ENCODE peak calls at places on chromosome 12, in six cellular contexts. S is transverse colon, V is esophagus squamous epithelium, W is IMR-90, P is suprapubic skin, T is A549. R is an unnamed sample.

GRCh38 chr12:27733052-27733656 is 22.5 kb downstream of the MRPS35 start:
- DNase-seq in S (peak), V (no peak), W (peak), P (no peak), T (peak), R (peak)

GRCh38 chr12:45833401-45833800 is 103.9 kb downstream of the ARID2 start:
- DNase-seq in S (no peak), V (no peak), W (no peak), P (no peak), T (no peak), R (no peak)

GRCh38 chr12:110846615-110847566 is at the start of gene CCDC63:
- DNase-seq in S (peak), V (no peak), W (no peak), P (peak), T (peak), R (peak)

GRCh38 chr12:96872946-96873345 is 34.1 kb upstream of the NEDD1 start:
- DNase-seq in S (no peak), V (no peak), W (no peak), P (no peak), T (no peak), R (no peak)

GRCh38 chr12:47813491-47814196 is 6.1 kb downstream of the HDAC7 start:
- DNase-seq in S (peak), V (no peak), W (no peak), P (no peak), T (peak), R (peak)

GRCh38 chr12:12007001-12007712 is 63.6 kb upstream of the BCL2L14 start:
- DNase-seq in S (no peak), V (no peak), W (peak), P (no peak), T (no peak), R (no peak)

GRCh38 chr12:122128481-122128880 is 45.5 kb downstream of the IL31 start:
- DNase-seq in S (no peak), V (no peak), W (no peak), P (no peak), T (no peak), R (no peak)

GRCh38 chr12:42094277-42094676 is 50.4 kb downstream of the GXYLT1 start:
- DNase-seq in S (no peak), V (no peak), W (peak), P (no peak), T (no peak), R (peak)

GRCh38 chr12:112900298-112901145 is 6.2 kb upstream of the OAS1 start:
- DNase-seq in S (peak), V (no peak), W (peak), P (no peak), T (peak), R (peak)

GRCh38 chr12:28536088-28536487 is 345.8 kb downstream of the CCDC91 start:
- DNase-seq in S (no peak), V (no peak), W (peak), P (no peak), T (no peak), R (no peak)

GRCh38 chr12:8594072-8594471 is 18.6 kb downstream of the AICDA start:
- DNase-seq in S (no peak), V (no peak), W (no peak), P (no peak), T (no peak), R (no peak)

GRCh38 chr12:123106640-123107359 is 44.1 kb downstream of the PITPNM2 start:
- DNase-seq in S (peak), V (no peak), W (no peak), P (no peak), T (no peak), R (no peak)

GRCh38 chr12:91542048-91542447 is 359.4 kb upstream of the DCN start:
- DNase-seq in S (no peak), V (no peak), W (no peak), P (no peak), T (no peak), R (no peak)

GRCh38 chr12:25195056-25195971 is at the start of the genes DNAI7 and ETFRF1:
- DNase-seq in S (peak), V (peak), W (peak), P (peak), T (peak), R (peak)
- TF ChIP-seq POLR2A in S (peak), V (peak), W (peak), P (peak), T (peak), R (peak)

DNA sequence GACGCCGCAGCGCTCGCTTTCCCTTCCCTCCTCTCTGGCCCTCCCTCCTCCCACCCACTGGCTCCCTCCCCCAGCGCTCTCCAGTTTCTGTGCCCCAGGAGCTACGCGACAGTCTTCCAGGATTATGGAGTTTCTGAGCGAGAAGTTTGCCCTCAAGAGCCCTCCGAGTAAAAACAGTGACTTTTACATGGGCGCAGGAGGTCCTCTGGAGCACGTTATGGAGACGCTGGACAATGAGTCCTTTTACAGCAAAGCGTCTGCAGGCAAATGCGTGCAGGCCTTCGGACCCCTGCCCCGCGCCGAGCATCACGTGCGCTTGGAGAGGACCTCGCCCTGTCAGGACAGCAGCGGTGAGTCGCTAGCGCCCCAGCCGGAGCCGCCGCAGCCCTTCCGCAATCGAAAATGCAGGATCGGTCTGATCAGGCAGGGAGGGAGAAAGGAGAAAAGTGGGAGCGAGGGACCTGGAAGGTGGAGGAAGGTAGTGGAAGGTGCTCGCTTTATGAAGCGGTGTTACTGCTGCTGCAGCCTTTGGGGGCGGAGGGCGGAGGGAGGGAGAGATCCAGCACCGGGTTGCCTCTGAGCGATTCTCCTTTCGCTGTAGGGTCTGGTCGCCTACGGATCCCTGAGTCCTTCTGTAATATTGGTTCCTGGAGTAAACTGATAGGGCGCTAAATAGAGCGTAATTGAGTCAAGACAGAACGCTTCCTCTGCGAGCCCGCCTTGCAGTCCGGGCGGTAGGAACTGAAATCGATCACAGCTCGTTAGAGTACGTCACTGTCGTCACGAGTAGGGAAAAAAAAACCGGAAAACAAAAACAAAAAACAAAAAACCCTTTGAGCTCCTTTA is at the start of gene ALX1:
- DNase-seq in S (peak), V (no peak), W (peak), P (no peak), T (peak), R (peak)
- TF ChIP-seq POLR2A in S (no peak), V (no peak), W (no peak), P (no peak), T (no peak), R (no peak)

DNA sequence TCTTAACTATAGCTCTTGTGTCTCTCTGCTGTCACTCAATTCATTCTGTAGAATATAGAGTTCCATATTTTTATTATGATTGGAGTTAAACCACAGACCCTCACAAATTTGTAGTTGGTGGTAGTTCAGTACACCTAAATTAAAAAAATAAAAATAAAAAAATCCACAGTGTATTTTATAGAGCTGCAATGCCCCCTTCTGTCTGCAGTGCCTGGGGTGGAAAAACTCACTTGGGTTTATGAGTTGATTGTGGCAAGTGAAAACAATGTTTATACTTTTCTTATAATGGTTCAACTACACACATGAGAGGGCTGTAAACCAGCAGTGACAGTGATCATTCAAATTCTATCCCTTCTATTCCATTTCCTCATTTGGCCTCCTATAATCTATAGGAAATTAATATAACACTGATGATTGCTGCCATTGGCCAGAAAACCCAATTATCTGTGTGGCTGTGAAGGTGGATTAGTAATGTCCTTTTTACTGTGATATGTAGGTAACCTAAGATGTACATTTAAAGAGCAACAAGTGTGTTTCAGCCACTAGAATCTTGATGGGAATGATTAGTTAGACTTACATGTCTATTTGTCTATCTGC is 166.9 kb upstream of the LRIG3 start:
- DNase-seq in S (peak), V (no peak), W (peak), P (no peak), T (no peak), R (no peak)
- TF ChIP-seq POLR2A in S (no peak), V (no peak), W (no peak), P (no peak), T (no peak), R (no peak)

GRCh38 chr12:113965951-113966797 is at the start of gene RBM19:
- DNase-seq in S (peak), V (peak), W (peak), P (peak), T (peak), R (peak)
- TF ChIP-seq POLR2A in S (peak), V (no peak), W (peak), P (peak), T (peak), R (peak)